ENCODE peak calls at places on chromosome 18, in six cellular contexts. K, C, Z, O, W and T are unnamed samples.

GRCh38 chr18:44799422-44800421 is 119.0 kb downstream of the SETBP1 start:
- DNase-seq in O (no peak), Z (no peak), K (no peak), W (no peak), C (no peak), T (no peak)

GRCh38 chr18:7300971-7301553 is 70.2 kb downstream of the LRRC30 start:
- DNase-seq in C (no peak), W (no peak), K (no peak), O (no peak), Z (no peak), T (no peak)

GRCh38 chr18:64119916-64120315 is 29.0 kb downstream of the LINC00305 start:
- DNase-seq in C (no peak), Z (no peak), K (no peak), O (no peak), W (no peak), T (no peak)

GRCh38 chr18:55461843-55462242 is 126.1 kb downstream of the TCF4 start:
- DNase-seq in O (no peak), Z (no peak), C (no peak), W (no peak), K (no peak), T (no peak)

GRCh38 chr18:6367208-6367607 is 47.5 kb downstream of the L3MBTL4 start:
- DNase-seq in O (no peak), W (no peak), Z (no peak), K (no peak), C (no peak), T (no peak)

GRCh38 chr18:44856157-44856556 is 175.5 kb downstream of the SETBP1 start:
- DNase-seq in K (no peak), Z (no peak), O (no peak), W (no peak), C (no peak), T (no peak)

GRCh38 chr18:29496276-29496675 is 1319.3 kb upstream of the CDH2 start:
- DNase-seq in O (no peak), C (no peak), W (no peak), K (no peak), Z (no peak), T (no peak)

GRCh38 chr18:31206064-31206463 is 43.4 kb upstream of the DSC1 start:
- DNase-seq in C (no peak), K (no peak), W (no peak), Z (no peak), O (no peak), T (no peak)

GRCh38 chr18:43279015-43279758 is 1.9 kb upstream of the SYT4 start:
- DNase-seq in Z (peak; percentile 59), O (peak; percentile 66), W (no peak), C (no peak), K (peak; percentile 57), T (peak; percentile 96)

GRCh38 chr18:79951545-79952456 is at the start of gene SLC66A2:
- DNase-seq in Z (peak; percentile 81), O (peak; percentile 81), W (peak; percentile 99), K (peak; percentile 85), C (peak; percentile 83), T (peak; percentile 80)

GRCh38 chr18:31598021-31598805 is 6.5 kb downstream of the TTR start:
- DNase-seq in K (no peak), O (no peak), Z (no peak), C (no peak), W (no peak), T (no peak)

GRCh38 chr18:48781041-48781989 is 169.4 kb downstream of the SMAD7 start:
- DNase-seq in K (peak; percentile 89), O (peak; percentile 40), C (peak; percentile 39), Z (no peak), W (no peak), T (peak; percentile 80)

GRCh38 chr18:48777737-48778111 is 173.0 kb downstream of the SMAD7 start:
- DNase-seq in O (no peak), K (peak; percentile 78), C (no peak), W (no peak), Z (no peak), T (no peak)

GRCh38 chr18:48778344-48779011 is 172.3 kb downstream of the SMAD7 start:
- DNase-seq in C (no peak), O (no peak), Z (no peak), K (no peak), W (no peak), T (no peak)

GRCh38 chr18:48780151-48781001 is 170.4 kb downstream of the SMAD7 start:
- DNase-seq in O (no peak), W (no peak), Z (no peak), C (peak; percentile 38), K (peak; percentile 33), T (no peak)

DNA sequence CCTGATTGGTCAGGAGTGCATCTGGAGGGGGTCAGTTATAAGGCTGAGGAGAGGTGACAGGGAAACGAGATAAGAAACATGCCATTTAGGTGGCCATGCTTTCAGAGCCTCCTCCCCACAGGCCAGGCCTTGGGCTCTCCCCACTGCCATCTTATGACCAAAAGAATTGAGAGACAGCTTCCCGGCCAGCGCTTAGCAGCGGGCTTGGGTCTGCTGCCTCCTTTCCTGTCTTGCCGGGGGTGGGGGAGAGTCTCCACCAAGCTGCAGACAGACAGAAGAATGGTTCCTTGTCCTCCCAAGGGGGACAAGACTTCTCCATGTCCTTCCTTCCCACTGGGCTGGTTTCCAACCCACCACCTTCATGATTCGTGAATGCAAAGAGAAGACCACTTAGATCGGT is 171.3 kb downstream of the SMAD7 start:
- DNase-seq in Z (no peak), K (no peak), C (no peak), O (no peak), W (no peak), T (no peak)
- H3K79me1 ChIP-seq in Z (no peaks in the 10 kb centered on the region), K (peaks cover 51% of the 10 kb centered on the region), C (peaks cover 93% of the 10 kb centered on the region), O (peaks cover 2% of the 10 kb centered on the region), W (no peaks in the 10 kb centered on the region), T (peaks cover 1% of the 10 kb centered on the region)

GRCh38 chr18:657998-658946 is 819 bp downstream of the TYMS start:
- DNase-seq in O (peak; percentile 82), C (peak; percentile 84), K (peak; percentile 92), Z (peak; percentile 92), W (peak; percentile 85), T (peak; percentile 96)
- H3K4ac ChIP-seq in O (no peak overlapping the region), C (peak overlapping the region; percentile 84), K (peak overlapping the region; percentile 74), Z (no peak overlapping the region), W (peak overlapping the region; percentile 57), T (peak overlapping the region; percentile 92)

DNA sequence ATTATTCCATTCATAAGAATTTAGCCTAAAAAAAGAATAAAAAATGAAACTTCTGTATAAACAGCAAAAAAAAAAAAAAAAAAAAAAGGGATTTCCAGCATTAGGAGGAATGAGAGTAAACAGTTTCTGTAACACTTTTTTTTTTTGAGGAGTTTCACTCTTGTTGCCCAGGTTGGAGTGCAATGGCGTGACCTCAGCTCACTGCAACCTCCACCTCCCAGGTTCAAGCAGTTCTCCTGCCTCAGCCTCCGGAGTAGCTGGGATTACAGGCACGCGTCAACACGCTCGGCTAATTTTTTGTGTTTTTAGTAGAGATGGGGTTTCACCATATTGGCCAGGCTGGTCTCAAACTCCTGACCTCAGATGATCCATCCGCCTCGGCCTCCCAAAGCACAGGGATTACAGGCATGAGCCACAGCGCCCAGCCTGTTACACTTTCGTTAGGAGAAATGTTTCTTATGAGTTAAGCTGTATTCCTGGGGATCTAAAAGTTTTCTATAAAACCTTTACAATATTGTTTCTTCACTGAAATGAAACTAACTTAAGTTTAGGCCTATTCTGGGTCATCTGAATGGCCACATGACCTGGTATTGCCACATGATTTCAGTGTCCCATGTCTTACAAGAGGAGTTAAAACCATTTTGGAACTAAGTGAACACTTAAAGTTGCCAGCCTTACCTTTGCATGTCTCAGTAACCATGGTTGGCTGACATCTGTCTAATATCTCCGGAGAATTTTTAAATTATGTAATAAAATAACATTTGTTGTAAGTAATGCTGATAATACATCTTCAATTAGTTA is 17.5 kb downstream of the SMAD2 start:
- DNase-seq in K (peak; percentile 18), C (no peak), W (no peak), O (no peak), Z (no peak), T (no peak)
- H2BK15ac ChIP-seq in K (no peak overlapping the region), C (no peak overlapping the region), W (no peak overlapping the region), O (no peak overlapping the region), Z (no peak overlapping the region), T (no peak overlapping the region)

DNA sequence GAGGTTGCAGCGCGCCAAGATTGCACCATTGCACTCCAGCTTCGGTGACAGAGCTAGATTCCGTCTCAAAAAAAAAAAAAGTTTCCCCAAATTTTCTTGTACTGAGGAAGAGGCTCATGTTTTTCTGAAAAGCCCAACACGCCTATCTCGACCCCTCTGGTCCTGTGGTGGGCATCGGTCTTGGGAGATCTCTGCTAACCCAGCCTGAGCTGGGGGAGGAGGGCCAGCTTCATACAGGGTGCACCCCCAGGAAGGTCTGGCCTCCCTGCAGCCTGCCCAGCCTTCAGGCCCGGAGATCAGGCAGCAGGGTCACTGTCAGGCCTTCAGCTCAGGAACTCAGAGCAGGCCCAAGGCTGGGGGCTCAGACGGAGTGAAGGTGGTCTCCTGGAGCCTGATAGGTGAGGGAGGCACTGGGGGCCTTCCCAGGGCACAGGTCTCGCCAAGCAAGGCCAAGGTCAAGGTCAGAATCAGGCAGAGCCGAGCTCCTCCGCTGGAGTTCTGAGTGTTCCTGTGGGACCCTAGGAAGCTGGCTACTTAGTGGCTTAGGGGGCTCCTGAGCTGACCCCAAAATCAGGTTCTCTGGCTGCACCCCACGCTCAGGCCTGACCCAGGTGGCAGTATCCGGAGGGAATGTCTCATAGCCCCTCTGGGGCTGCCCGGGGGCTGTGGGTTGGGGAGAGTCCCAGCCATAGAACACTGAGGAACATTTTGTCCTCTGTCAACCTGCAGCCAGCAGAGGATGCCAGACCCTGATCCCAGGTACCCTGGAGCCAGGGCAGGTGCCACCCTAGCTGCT is 37.9 kb upstream of the SMAD7 start:
- DNase-seq in K (no peak), C (no peak), Z (no peak), O (no peak), W (no peak), T (no peak)
- H3K79me1 ChIP-seq in K (no peaks in the 10 kb centered on the region), C (peaks cover 11% of the 10 kb centered on the region), Z (no peaks in the 10 kb centered on the region), O (no peaks in the 10 kb centered on the region), W (no peaks in the 10 kb centered on the region), T (no peaks in the 10 kb centered on the region)

GRCh38 chr18:63089041-63089440 is 230.5 kb downstream of the BCL2 start:
- DNase-seq in W (no peak), C (no peak), K (no peak), O (no peak), Z (no peak), T (no peak)
- H3K4ac ChIP-seq in W (no peak overlapping the region), C (no peak overlapping the region), K (no peak overlapping the region), O (no peak overlapping the region), Z (no peak overlapping the region), T (no peak overlapping the region)

GRCh38 chr18:23391156-23391555 is 61.9 kb upstream of the RIOK3 start:
- DNase-seq in Z (no peak), W (no peak), C (no peak), O (no peak), K (no peak), T (no peak)

GRCh38 chr18:23388357-23388756 is 64.7 kb upstream of the RIOK3 start:
- DNase-seq in C (no peak), O (no peak), W (no peak), K (no peak), Z (no peak), T (no peak)

GRCh38 chr18:23384778-23385736 is 68.0 kb upstream of the RIOK3 start:
- DNase-seq in C (no peak), K (no peak), W (no peak), O (no peak), Z (no peak), T (no peak)

GRCh38 chr18:23387265-23387664 is 65.8 kb upstream of the RIOK3 start:
- DNase-seq in W (no peak), K (no peak), Z (no peak), C (no peak), O (no peak), T (no peak)

GRCh38 chr18:23386317-23386716 is 66.8 kb upstream of the RIOK3 start:
- DNase-seq in W (no peak), O (no peak), K (no peak), Z (no peak), C (no peak), T (no peak)
- H2BK15ac ChIP-seq in W (no peak overlapping the region), O (no peak overlapping the region), K (peak overlapping the region; percentile 17), Z (no peak overlapping the region), C (no peak overlapping the region), T (no peak overlapping the region)